ENCODE peak calls at places on chromosomes 1 and 21, in ten cellular contexts. One of them, this sample, is unnamed.

GRCh38 chr1:235567812-235568444 is 63.7 kb upstream of the B3GALNT2 start:
- DNase-seq in lower leg skin: peak
- DNase-seq in left lung: no peak
- DNase-seq in esophagus squamous epithelium: no peak
- DNase-seq in PC-9: no peak
- DNase-seq in hepatocyte: no peak
- DNase-seq in heart right ventricle: no peak
- DNase-seq in GM10248: no peak
- DNase-seq in AG09319: no peak
- DNase-seq in prostate gland: no peak
- DNase-seq in this sample: no peak

GRCh38 chr1:67020304-67020703 is 33.6 kb downstream of the SLC35D1 start:
- DNase-seq in lower leg skin: no peak
- DNase-seq in left lung: no peak
- DNase-seq in esophagus squamous epithelium: no peak
- DNase-seq in PC-9: no peak
- DNase-seq in hepatocyte: no peak
- DNase-seq in heart right ventricle: no peak
- DNase-seq in GM10248: no peak
- DNase-seq in AG09319: no peak
- DNase-seq in prostate gland: no peak
- DNase-seq in this sample: no peak

GRCh38 chr21:45393021-45393420 is 11.9 kb upstream of the COL18A1 start:
- DNase-seq in lower leg skin: peak
- DNase-seq in left lung: peak
- DNase-seq in esophagus squamous epithelium: no peak
- DNase-seq in PC-9: no peak
- DNase-seq in hepatocyte: no peak
- DNase-seq in heart right ventricle: no peak
- DNase-seq in GM10248: no peak
- DNase-seq in AG09319: no peak
- DNase-seq in prostate gland: no peak
- DNase-seq in this sample: peak

GRCh38 chr1:24349891-24350290 is 30.7 kb downstream of the GRHL3 start:
- DNase-seq in lower leg skin: no peak
- DNase-seq in left lung: no peak
- DNase-seq in esophagus squamous epithelium: no peak
- DNase-seq in PC-9: no peak
- DNase-seq in hepatocyte: no peak
- DNase-seq in heart right ventricle: no peak
- DNase-seq in GM10248: no peak
- DNase-seq in AG09319: no peak
- DNase-seq in prostate gland: no peak
- DNase-seq in this sample: no peak

GRCh38 chr1:162030741-162031280 is 7.1 kb upstream of the OLFML2B start:
- DNase-seq in lower leg skin: no peak
- DNase-seq in left lung: no peak
- DNase-seq in esophagus squamous epithelium: no peak
- DNase-seq in PC-9: no peak
- DNase-seq in hepatocyte: no peak
- DNase-seq in heart right ventricle: no peak
- DNase-seq in GM10248: no peak
- DNase-seq in AG09319: no peak
- DNase-seq in prostate gland: no peak
- DNase-seq in this sample: no peak

GRCh38 chr1:241717975-241718374 is 65.9 kb downstream of the WDR64 start:
- DNase-seq in lower leg skin: no peak
- DNase-seq in left lung: no peak
- DNase-seq in esophagus squamous epithelium: no peak
- DNase-seq in PC-9: no peak
- DNase-seq in hepatocyte: no peak
- DNase-seq in heart right ventricle: no peak
- DNase-seq in GM10248: no peak
- DNase-seq in AG09319: no peak
- DNase-seq in prostate gland: no peak
- DNase-seq in this sample: no peak

GRCh38 chr1:160862151-160863061 is at the start of gene CD244:
- DNase-seq in lower leg skin: no peak
- DNase-seq in left lung: peak
- DNase-seq in esophagus squamous epithelium: no peak
- DNase-seq in PC-9: no peak
- DNase-seq in hepatocyte: peak
- DNase-seq in heart right ventricle: no peak
- DNase-seq in GM10248: peak
- DNase-seq in AG09319: no peak
- DNase-seq in prostate gland: no peak
- DNase-seq in this sample: no peak

GRCh38 chr1:232627645-232628334 is 2.1 kb downstream of the SIPA1L2 start:
- DNase-seq in lower leg skin: no peak
- DNase-seq in left lung: no peak
- DNase-seq in esophagus squamous epithelium: no peak
- DNase-seq in PC-9: no peak
- DNase-seq in hepatocyte: peak
- DNase-seq in heart right ventricle: no peak
- DNase-seq in GM10248: no peak
- DNase-seq in AG09319: no peak
- DNase-seq in prostate gland: peak
- DNase-seq in this sample: no peak

GRCh38 chr1:181033799-181034391 is at the start of gene MR1:
- DNase-seq in lower leg skin: no peak
- DNase-seq in left lung: no peak
- DNase-seq in esophagus squamous epithelium: no peak
- DNase-seq in PC-9: peak
- DNase-seq in hepatocyte: peak
- DNase-seq in heart right ventricle: peak
- DNase-seq in GM10248: peak
- DNase-seq in AG09319: peak
- DNase-seq in prostate gland: peak
- DNase-seq in this sample: no peak

GRCh38 chr1:60088620-60089155 is 15.1 kb upstream of the C1orf87 start:
- DNase-seq in lower leg skin: no peak
- DNase-seq in left lung: no peak
- DNase-seq in esophagus squamous epithelium: no peak
- DNase-seq in PC-9: no peak
- DNase-seq in hepatocyte: no peak
- DNase-seq in heart right ventricle: no peak
- DNase-seq in GM10248: no peak
- DNase-seq in AG09319: no peak
- DNase-seq in prostate gland: no peak
- DNase-seq in this sample: no peak
- TF ChIP-seq CTCF in lower leg skin: no peak
- TF ChIP-seq CTCF in left lung: no peak
- TF ChIP-seq CTCF in esophagus squamous epithelium: no peak
- TF ChIP-seq CTCF in PC-9: peak
- TF ChIP-seq CTCF in hepatocyte: peak
- TF ChIP-seq CTCF in heart right ventricle: no peak
- TF ChIP-seq CTCF in GM10248: no peak
- TF ChIP-seq CTCF in AG09319: peak
- TF ChIP-seq CTCF in prostate gland: no peak
- TF ChIP-seq CTCF in this sample: no peak

DNA sequence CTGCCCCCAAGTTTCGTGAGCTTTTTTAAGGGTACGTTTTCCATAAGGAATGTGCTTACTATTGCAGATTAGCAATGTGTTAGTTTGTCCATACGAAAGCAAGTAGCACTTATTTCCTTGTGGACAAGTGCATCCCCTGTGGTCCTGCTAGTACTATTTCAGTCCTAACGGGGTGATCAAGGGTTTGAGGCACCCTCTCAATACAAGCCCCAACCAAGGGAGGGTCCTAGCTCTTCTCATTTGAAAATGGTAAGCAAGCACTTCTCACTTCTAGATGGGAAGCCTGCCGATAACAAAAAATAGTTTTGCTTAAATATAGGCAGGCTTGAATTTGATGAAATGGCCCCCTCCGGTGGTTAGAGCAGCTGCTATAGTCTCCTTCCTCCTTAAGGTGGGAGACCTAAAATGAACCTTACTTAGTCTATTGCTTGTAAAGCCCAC is 64.0 kb upstream of the HMCN1 start:
- DNase-seq in lower leg skin: no peak
- DNase-seq in left lung: no peak
- DNase-seq in esophagus squamous epithelium: no peak
- DNase-seq in PC-9: peak
- DNase-seq in hepatocyte: peak
- DNase-seq in heart right ventricle: peak
- DNase-seq in GM10248: no peak
- DNase-seq in AG09319: no peak
- DNase-seq in prostate gland: peak
- DNase-seq in this sample: no peak
- TF ChIP-seq CTCF in lower leg skin: no peak
- TF ChIP-seq CTCF in left lung: peak
- TF ChIP-seq CTCF in esophagus squamous epithelium: peak
- TF ChIP-seq CTCF in PC-9: peak
- TF ChIP-seq CTCF in hepatocyte: peak
- TF ChIP-seq CTCF in heart right ventricle: peak
- TF ChIP-seq CTCF in GM10248: no peak
- TF ChIP-seq CTCF in AG09319: peak
- TF ChIP-seq CTCF in prostate gland: peak
- TF ChIP-seq CTCF in this sample: no peak

GRCh38 chr1:14611792-14612191 is 13.3 kb downstream of the KAZN start:
- DNase-seq in lower leg skin: no peak
- DNase-seq in left lung: no peak
- DNase-seq in esophagus squamous epithelium: no peak
- DNase-seq in PC-9: no peak
- DNase-seq in hepatocyte: no peak
- DNase-seq in heart right ventricle: no peak
- DNase-seq in GM10248: no peak
- DNase-seq in AG09319: no peak
- DNase-seq in prostate gland: no peak
- DNase-seq in this sample: no peak

GRCh38 chr1:14605945-14606344 is 7.5 kb downstream of the KAZN start:
- DNase-seq in lower leg skin: no peak
- DNase-seq in left lung: no peak
- DNase-seq in esophagus squamous epithelium: no peak
- DNase-seq in PC-9: no peak
- DNase-seq in hepatocyte: no peak
- DNase-seq in heart right ventricle: no peak
- DNase-seq in GM10248: no peak
- DNase-seq in AG09319: no peak
- DNase-seq in prostate gland: no peak
- DNase-seq in this sample: no peak

GRCh38 chr1:14607295-14607694 is 8.8 kb downstream of the KAZN start:
- DNase-seq in lower leg skin: no peak
- DNase-seq in left lung: no peak
- DNase-seq in esophagus squamous epithelium: no peak
- DNase-seq in PC-9: no peak
- DNase-seq in hepatocyte: no peak
- DNase-seq in heart right ventricle: no peak
- DNase-seq in GM10248: no peak
- DNase-seq in AG09319: no peak
- DNase-seq in prostate gland: no peak
- DNase-seq in this sample: no peak

GRCh38 chr1:14606632-14607031 is 8.1 kb downstream of the KAZN start:
- DNase-seq in lower leg skin: no peak
- DNase-seq in left lung: no peak
- DNase-seq in esophagus squamous epithelium: no peak
- DNase-seq in PC-9: no peak
- DNase-seq in hepatocyte: no peak
- DNase-seq in heart right ventricle: no peak
- DNase-seq in GM10248: no peak
- DNase-seq in AG09319: no peak
- DNase-seq in prostate gland: no peak
- DNase-seq in this sample: no peak

DNA sequence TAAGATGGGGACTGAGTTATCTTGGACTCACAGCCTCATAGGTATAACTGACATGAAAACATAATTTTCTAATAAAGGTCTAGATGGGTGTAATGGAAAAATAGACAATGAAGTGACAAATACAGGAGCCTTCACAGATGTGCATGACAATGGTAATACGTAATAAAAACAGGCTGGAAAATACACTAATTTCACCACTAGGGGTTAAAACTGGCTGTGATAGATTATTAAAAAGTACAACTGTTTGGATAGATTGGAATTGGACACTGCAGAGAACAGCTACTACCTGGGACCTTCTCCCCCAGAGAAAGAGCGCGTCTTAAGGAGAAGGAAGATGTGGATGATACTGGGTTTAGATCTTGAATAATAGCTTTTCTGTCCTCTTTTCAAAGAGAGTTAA is 9.8 kb downstream of the KAZN start:
- DNase-seq in lower leg skin: no peak
- DNase-seq in left lung: no peak
- DNase-seq in esophagus squamous epithelium: no peak
- DNase-seq in PC-9: no peak
- DNase-seq in hepatocyte: no peak
- DNase-seq in heart right ventricle: no peak
- DNase-seq in GM10248: no peak
- DNase-seq in AG09319: no peak
- DNase-seq in prostate gland: no peak
- DNase-seq in this sample: no peak
- TF ChIP-seq CTCF in lower leg skin: no peak
- TF ChIP-seq CTCF in left lung: no peak
- TF ChIP-seq CTCF in esophagus squamous epithelium: no peak
- TF ChIP-seq CTCF in PC-9: peak
- TF ChIP-seq CTCF in hepatocyte: no peak
- TF ChIP-seq CTCF in heart right ventricle: no peak
- TF ChIP-seq CTCF in GM10248: no peak
- TF ChIP-seq CTCF in AG09319: no peak
- TF ChIP-seq CTCF in prostate gland: no peak
- TF ChIP-seq CTCF in this sample: no peak

GRCh38 chr1:196902344-196902743 is 14.5 kb downstream of the CFHR4 start:
- DNase-seq in lower leg skin: no peak
- DNase-seq in left lung: no peak
- DNase-seq in esophagus squamous epithelium: no peak
- DNase-seq in PC-9: no peak
- DNase-seq in hepatocyte: no peak
- DNase-seq in heart right ventricle: no peak
- DNase-seq in GM10248: no peak
- DNase-seq in AG09319: no peak
- DNase-seq in prostate gland: no peak
- DNase-seq in this sample: no peak
- TF ChIP-seq CTCF in lower leg skin: no peak
- TF ChIP-seq CTCF in left lung: no peak
- TF ChIP-seq CTCF in esophagus squamous epithelium: no peak
- TF ChIP-seq CTCF in PC-9: no peak
- TF ChIP-seq CTCF in hepatocyte: no peak
- TF ChIP-seq CTCF in heart right ventricle: no peak
- TF ChIP-seq CTCF in GM10248: no peak
- TF ChIP-seq CTCF in AG09319: no peak
- TF ChIP-seq CTCF in prostate gland: no peak
- TF ChIP-seq CTCF in this sample: no peak

GRCh38 chr1:53376041-53376461 is 48.2 kb upstream of the LRP8 start:
- DNase-seq in lower leg skin: peak
- DNase-seq in left lung: no peak
- DNase-seq in esophagus squamous epithelium: no peak
- DNase-seq in PC-9: no peak
- DNase-seq in hepatocyte: no peak
- DNase-seq in heart right ventricle: no peak
- DNase-seq in GM10248: peak
- DNase-seq in AG09319: no peak
- DNase-seq in prostate gland: no peak
- DNase-seq in this sample: no peak
- TF ChIP-seq CTCF in lower leg skin: no peak
- TF ChIP-seq CTCF in left lung: no peak
- TF ChIP-seq CTCF in esophagus squamous epithelium: no peak
- TF ChIP-seq CTCF in PC-9: no peak
- TF ChIP-seq CTCF in hepatocyte: no peak
- TF ChIP-seq CTCF in heart right ventricle: no peak
- TF ChIP-seq CTCF in GM10248: no peak
- TF ChIP-seq CTCF in AG09319: no peak
- TF ChIP-seq CTCF in prostate gland: no peak
- TF ChIP-seq CTCF in this sample: no peak